ENCODE peak calls at places on chromosome 20, in seven cellular contexts. One of them, this sample, is unnamed.

GRCh38 chr20:3691306-3691705 is 9.5 kb upstream of the ADAM33 start:
- DNase-seq in NCI-H1417: no peak
- DNase-seq in activated CD8-positive, alpha-beta memory T cell treated with anti-CD3 and anti-CD28 coated beads, Interleukin-2, amount 50 U/mL, for 4 hours: no peak
- DNase-seq in H54: no peak
- DNase-seq in breast epithelium: no peak
- DNase-seq in glomerular endothelial cell: no peak
- DNase-seq in M059J: no peak
- DNase-seq in this sample: no peak

GRCh38 chr20:41175201-41175651 is 37.9 kb downstream of the PLCG1 start:
- DNase-seq in NCI-H1417: no peak
- DNase-seq in activated CD8-positive, alpha-beta memory T cell treated with anti-CD3 and anti-CD28 coated beads, Interleukin-2, amount 50 U/mL, for 4 hours: no peak
- DNase-seq in H54: no peak
- DNase-seq in breast epithelium: peak; percentile 15
- DNase-seq in glomerular endothelial cell: no peak
- DNase-seq in M059J: no peak
- DNase-seq in this sample: peak; percentile 37

GRCh38 chr20:50304883-50305635 is 114.4 kb downstream of the CEBPB start:
- DNase-seq in NCI-H1417: no peak
- DNase-seq in activated CD8-positive, alpha-beta memory T cell treated with anti-CD3 and anti-CD28 coated beads, Interleukin-2, amount 50 U/mL, for 4 hours: no peak
- DNase-seq in H54: no peak
- DNase-seq in breast epithelium: peak; percentile 81
- DNase-seq in glomerular endothelial cell: no peak
- DNase-seq in M059J: peak; percentile 55
- DNase-seq in this sample: peak; percentile 86

GRCh38 chr20:3071610-3072529 is at the start of gene OXT:
- DNase-seq in NCI-H1417: peak; percentile 40
- DNase-seq in activated CD8-positive, alpha-beta memory T cell treated with anti-CD3 and anti-CD28 coated beads, Interleukin-2, amount 50 U/mL, for 4 hours: peak; percentile 76
- DNase-seq in H54: no peak
- DNase-seq in breast epithelium: no peak
- DNase-seq in glomerular endothelial cell: no peak
- DNase-seq in M059J: no peak
- DNase-seq in this sample: no peak

GRCh38 chr20:53786445-53787267 is 193.0 kb upstream of the ZNF217 start:
- DNase-seq in NCI-H1417: no peak
- DNase-seq in activated CD8-positive, alpha-beta memory T cell treated with anti-CD3 and anti-CD28 coated beads, Interleukin-2, amount 50 U/mL, for 4 hours: no peak
- DNase-seq in H54: no peak
- DNase-seq in breast epithelium: no peak
- DNase-seq in glomerular endothelial cell: no peak
- DNase-seq in M059J: no peak
- DNase-seq in this sample: no peak

GRCh38 chr20:25149986-25150385 is 45.5 kb upstream of the ENTPD6 start:
- DNase-seq in NCI-H1417: no peak
- DNase-seq in activated CD8-positive, alpha-beta memory T cell treated with anti-CD3 and anti-CD28 coated beads, Interleukin-2, amount 50 U/mL, for 4 hours: no peak
- DNase-seq in H54: no peak
- DNase-seq in breast epithelium: no peak
- DNase-seq in glomerular endothelial cell: no peak
- DNase-seq in M059J: no peak
- DNase-seq in this sample: no peak

GRCh38 chr20:46128310-46129151 is 10.4 kb downstream of the CD40 start:
- DNase-seq in NCI-H1417: peak; percentile 75
- DNase-seq in activated CD8-positive, alpha-beta memory T cell treated with anti-CD3 and anti-CD28 coated beads, Interleukin-2, amount 50 U/mL, for 4 hours: no peak
- DNase-seq in H54: peak; percentile 47
- DNase-seq in breast epithelium: no peak
- DNase-seq in glomerular endothelial cell: no peak
- DNase-seq in M059J: no peak
- DNase-seq in this sample: peak; percentile 59

GRCh38 chr20:32062776-32063170 is 10.7 kb downstream of the HCK start:
- DNase-seq in NCI-H1417: no peak
- DNase-seq in activated CD8-positive, alpha-beta memory T cell treated with anti-CD3 and anti-CD28 coated beads, Interleukin-2, amount 50 U/mL, for 4 hours: no peak
- DNase-seq in H54: no peak
- DNase-seq in breast epithelium: peak; percentile 32
- DNase-seq in glomerular endothelial cell: no peak
- DNase-seq in M059J: no peak
- DNase-seq in this sample: peak; percentile 69

GRCh38 chr20:20711413-20711812 is 1.0 kb downstream of the RALGAPA2 start:
- DNase-seq in NCI-H1417: peak; percentile 63
- DNase-seq in activated CD8-positive, alpha-beta memory T cell treated with anti-CD3 and anti-CD28 coated beads, Interleukin-2, amount 50 U/mL, for 4 hours: peak; percentile 19
- DNase-seq in H54: no peak
- DNase-seq in breast epithelium: no peak
- DNase-seq in glomerular endothelial cell: no peak
- DNase-seq in M059J: no peak
- DNase-seq in this sample: no peak

This sample was measured in sciatic nerve.